ENCODE peak calls at places on chromosomes 13 and 19, in four cellular contexts. U is K562, T is HepG2, M is GM12878. K is an unnamed sample.

GRCh38 chr13:94329277-94329676 is 150.2 kb downstream of the DCT start:
- DNase-seq in U (no peak), T (no peak), M (no peak), K (no peak)

GRCh38 chr19:48085077-48085476 is 25.5 kb downstream of the PLA2G4C start:
- DNase-seq in U (no peak), T (no peak), M (no peak), K (no peak)

GRCh38 chr19:51688665-51689571 is 4.2 kb upstream of the SPACA6 start:
- DNase-seq in U (peak; percentile 79), T (peak; percentile 61), M (no peak), K (peak; percentile 81)

GRCh38 chr13:66520511-66521390 is 709.4 kb downstream of the PCDH9 start:
- DNase-seq in U (no peak), T (no peak), M (no peak), K (no peak)

GRCh38 chr19:43450545-43450997 is 14.8 kb downstream of the LYPD3 start:
- DNase-seq in U (no peak), T (no peak), M (no peak), K (no peak)

GRCh38 chr19:29745253-29745652 is 30.2 kb upstream of the C19orf12 start:
- DNase-seq in U (peak; percentile 32), T (peak; percentile 16), M (no peak), K (peak; percentile 69)

GRCh38 chr19:9565900-9566705 is 18.2 kb downstream of the ZNF121 start:
- DNase-seq in U (no peak), T (no peak), M (no peak), K (no peak)

GRCh38 chr13:49346460-49346859 is 97.4 kb downstream of the CAB39L start:
- DNase-seq in U (no peak), T (no peak), M (no peak), K (no peak)

DNA sequence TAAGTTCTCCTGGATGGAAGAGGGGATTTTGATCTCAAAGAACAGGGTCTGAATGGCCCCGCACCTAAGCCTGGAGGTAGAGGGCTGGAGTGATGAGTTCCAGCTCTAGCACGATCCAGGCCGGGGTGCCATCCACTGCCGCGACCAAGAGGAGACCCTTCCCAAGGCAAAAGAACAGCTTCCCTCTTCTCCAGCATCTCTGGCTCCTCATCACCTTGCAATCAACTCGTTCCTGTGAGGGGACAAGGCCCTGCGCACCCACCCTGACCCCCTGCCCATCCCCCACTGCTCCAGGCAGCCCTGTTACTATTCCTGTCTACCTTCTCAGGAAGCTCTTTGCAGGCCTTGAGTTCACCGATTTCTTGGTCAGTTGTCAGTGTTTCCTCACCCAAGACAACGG is 17.8 kb downstream of the COL4A1 start:
- DNase-seq in U (no peak), T (no peak), M (no peak), K (no peak)
- TF ChIP-seq CBFB in U (no peak), T (no peak), M (no peak), K (no peak)

DNA sequence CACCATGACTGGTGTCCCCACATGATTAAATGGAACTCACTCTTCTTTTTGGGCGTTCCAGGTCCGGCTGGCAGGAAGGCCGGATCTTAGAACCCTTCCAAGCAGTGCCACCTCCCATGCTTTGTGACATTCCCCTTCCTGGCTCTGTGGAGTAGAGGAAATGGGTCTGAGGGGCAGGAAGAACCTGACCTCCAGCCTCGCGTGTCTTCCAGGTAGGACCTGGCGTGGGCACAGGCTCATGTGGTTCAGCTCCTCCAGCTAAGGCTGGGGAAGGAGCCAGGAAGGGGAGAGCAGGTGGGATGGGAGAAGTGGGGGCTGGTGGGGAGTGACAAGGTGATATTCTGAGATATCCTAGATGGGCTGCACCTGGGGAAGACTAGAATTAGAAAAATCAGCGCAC is 2.1 kb downstream of the TMEM255B start:
- DNase-seq in U (no peak), T (no peak), M (no peak), K (no peak)
- TF ChIP-seq CBFB in U (no peak), T (no peak), M (no peak), K (no peak)

GRCh38 chr19:41410655-41411054 is 13.0 kb downstream of the BCKDHA start:
- DNase-seq in U (no peak), T (no peak), M (no peak), K (no peak)

GRCh38 chr19:41408256-41408655 is 10.6 kb downstream of the BCKDHA start:
- DNase-seq in U (no peak), T (no peak), M (no peak), K (no peak)

GRCh38 chr19:41411094-41411493 is 13.5 kb downstream of the BCKDHA start:
- DNase-seq in U (no peak), T (no peak), M (no peak), K (no peak)

GRCh38 chr19:41407271-41407670 is 9.7 kb downstream of the BCKDHA start:
- DNase-seq in U (no peak), T (no peak), M (no peak), K (peak; percentile 31)

GRCh38 chr19:41409288-41409687 is 11.7 kb downstream of the BCKDHA start:
- DNase-seq in U (peak; percentile 22), T (peak; percentile 92), M (no peak), K (no peak)
- TF ChIP-seq CBFB in U (no peak), T (no peak), M (no peak), K (no peak)

GRCh38 chr13:34044041-34044440 is 226.1 kb downstream of the RFC3 start:
- DNase-seq in U (no peak), T (no peak), M (no peak), K (no peak)

GRCh38 chr13:34044660-34045080 is 226.7 kb downstream of the RFC3 start:
- DNase-seq in U (no peak), T (no peak), M (no peak), K (no peak)

GRCh38 chr13:34048652-34049051 is 230.7 kb downstream of the RFC3 start:
- DNase-seq in U (no peak), T (no peak), M (no peak), K (no peak)

GRCh38 chr13:34040863-34041262 is 222.9 kb downstream of the RFC3 start:
- DNase-seq in U (no peak), T (no peak), M (no peak), K (no peak)

DNA sequence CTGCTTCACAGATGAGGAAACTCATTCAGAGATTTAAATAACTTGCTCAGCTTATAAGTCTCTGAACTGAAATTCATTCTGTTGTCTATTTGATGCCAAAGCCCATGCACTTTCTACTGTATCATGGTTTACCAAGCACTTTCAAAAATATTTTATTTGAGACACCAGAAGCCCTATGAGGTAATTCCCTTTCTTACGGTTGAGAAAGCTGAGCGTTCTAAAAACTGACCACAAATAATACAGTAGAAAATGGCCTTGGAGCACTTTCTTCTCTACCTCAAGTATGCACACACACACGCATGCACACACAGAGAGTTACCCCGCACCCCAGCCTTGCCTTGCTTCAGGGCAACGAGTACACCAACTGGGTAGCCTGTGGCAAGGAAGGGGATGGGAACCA is 228.5 kb downstream of the RFC3 start:
- DNase-seq in U (no peak), T (no peak), M (no peak), K (no peak)
- TF ChIP-seq CBFB in U (no peak), T (no peak), M (no peak), K (no peak)

GRCh38 chr13:43167058-43167457 is 143.7 kb downstream of the DNAJC15 start:
- DNase-seq in U (no peak), T (no peak), M (no peak), K (no peak)
- TF ChIP-seq CBFB in U (no peak), T (no peak), M (no peak), K (no peak)

GRCh38 chr19:5127710-5128109 is 158.8 kb downstream of the KDM4B start:
- DNase-seq in U (no peak), T (no peak), M (no peak), K (no peak)
- TF ChIP-seq CBFB in U (no peak), T (no peak), M (no peak), K (no peak)

GRCh38 chr19:18091217-18091608 is 4.5 kb upstream of the IL12RB1 start:
- DNase-seq in U (peak; percentile 53), T (no peak), M (peak; percentile 66), K (no peak)

GRCh38 chr19:18086590-18087138 is at the start of gene IL12RB1:
- DNase-seq in U (no peak), T (no peak), M (peak; percentile 44), K (no peak)

GRCh38 chr19:18093439-18094161 is 4.0 kb upstream of the MAST3 start:
- DNase-seq in U (peak; percentile 89), T (peak; percentile 47), M (no peak), K (no peak)

GRCh38 chr19:18089726-18090125 is 3.0 kb upstream of the IL12RB1 start:
- DNase-seq in U (no peak), T (no peak), M (no peak), K (no peak)

DNA sequence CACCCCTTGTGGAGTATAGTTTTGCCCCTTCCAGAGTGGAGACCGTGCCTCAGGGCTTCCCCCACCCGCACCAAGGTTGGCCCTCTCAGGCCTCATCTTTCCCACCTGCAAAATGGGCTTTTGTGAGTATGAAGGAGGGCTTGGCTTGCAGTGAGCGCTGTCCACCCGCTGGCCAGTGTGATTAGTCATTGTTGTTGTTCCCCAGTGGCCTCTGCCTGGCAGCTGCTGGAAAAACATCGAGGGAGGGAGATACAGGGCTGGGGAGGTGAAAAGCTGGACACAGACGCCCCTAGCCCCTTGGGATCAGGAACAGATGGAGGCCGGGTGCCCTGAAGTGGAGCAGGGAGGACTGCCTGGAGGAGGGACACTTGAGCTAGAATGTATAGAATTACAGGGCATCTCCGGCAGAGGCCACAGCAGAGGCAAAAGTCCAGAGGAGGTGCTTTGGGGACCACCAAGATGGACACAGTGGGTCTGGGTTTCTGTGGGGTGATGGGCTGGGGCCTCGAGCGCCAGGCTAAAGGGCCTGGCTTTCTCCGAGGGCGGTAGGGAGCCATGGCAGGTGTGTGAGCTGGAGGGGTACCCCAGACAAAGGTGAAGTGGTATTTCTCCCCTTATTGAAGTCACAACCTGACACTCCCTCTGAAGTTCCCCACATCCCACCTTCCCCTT is 3.9 kb upstream of the IL12RB1 start:
- DNase-seq in U (peak; percentile 46), T (no peak), M (no peak), K (no peak)
- TF ChIP-seq CBFB in U (no peak), T (no peak), M (no peak), K (no peak)

DNA sequence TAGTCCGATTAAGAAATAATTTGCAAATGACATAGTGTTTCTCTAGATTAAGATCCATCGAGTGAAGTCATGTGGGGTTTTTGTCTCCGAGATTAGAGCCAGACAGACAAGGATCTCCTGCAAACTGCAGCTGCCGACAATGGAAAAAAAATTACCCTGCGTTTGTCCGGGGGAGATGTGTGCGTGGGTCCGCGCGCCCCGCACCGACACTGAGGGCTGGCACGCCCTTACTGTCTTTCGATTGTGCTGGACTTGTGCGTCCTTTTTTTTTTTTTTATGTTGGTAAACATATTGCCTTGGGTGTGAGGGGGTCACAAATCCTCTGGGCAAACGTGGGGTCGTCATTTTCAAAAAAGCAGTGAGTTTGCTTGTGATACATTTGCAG is 11.9 kb upstream of the SOX1 start:
- DNase-seq in U (no peak), T (no peak), M (no peak), K (no peak)
- TF ChIP-seq CBFB in U (no peak), T (no peak), M (no peak), K (no peak)

GRCh38 chr19:46321653-46322052 is 24.8 kb downstream of the HIF3A start:
- DNase-seq in U (no peak), T (no peak), M (no peak), K (no peak)
- TF ChIP-seq CBFB in U (no peak), T (no peak), M (no peak), K (no peak)